ENCODE peak calls at places on chromosomes 5 and 9, in four cellular contexts. T is K562, K is HepG2, C is H1. G is an unnamed sample.

GRCh38 chr5:78677777-78678668 is 29.5 kb upstream of the LHFPL2 start:
- DNase-seq in K (no peak), T (peak), C (no peak), G (peak)

GRCh38 chr5:219492-219891 is 1.4 kb downstream of the SDHA start:
- DNase-seq in C (no peak), T (no peak), K (no peak), G (no peak)

GRCh38 chr9:121773286-121773953 is 122.0 kb downstream of the DAB2IP start:
- DNase-seq in K (no peak), C (no peak), T (no peak), G (no peak)

GRCh38 chr9:33082538-33083326 is 6.3 kb upstream of the SMU1 start:
- DNase-seq in C (no peak), K (no peak), T (no peak), G (no peak)

GRCh38 chr9:126403451-126403850 is 76.8 kb downstream of the MVB12B start:
- DNase-seq in T (no peak), C (no peak), K (no peak), G (no peak)

GRCh38 chr9:130177898-130178805 is 5.9 kb downstream of the NCS1 start:
- DNase-seq in K (no peak), C (no peak), T (no peak), G (no peak)

GRCh38 chr5:37668524-37669047 is 171.3 kb downstream of the GDNF start:
- DNase-seq in K (peak), C (no peak), T (peak), G (peak)

GRCh38 chr5:174571662-174572397 is 152.6 kb upstream of the MSX2 start:
- DNase-seq in K (peak), T (no peak), C (no peak), G (peak)

GRCh38 chr5:39137391-39138181 is 63.4 kb upstream of the RICTOR start:
- DNase-seq in T (peak), K (no peak), C (no peak), G (peak)

GRCh38 chr5:54756796-54757402 is 228.5 kb downstream of the ESM1 start:
- DNase-seq in C (peak), T (no peak), K (no peak), G (no peak)

GRCh38 chr5:54761213-54761701 is 224.1 kb downstream of the ESM1 start:
- DNase-seq in K (no peak), C (no peak), T (no peak), G (peak)

GRCh38 chr5:54758038-54758437 is 227.4 kb downstream of the ESM1 start:
- DNase-seq in C (no peak), T (no peak), K (no peak), G (no peak)

GRCh38 chr5:54757541-54757940 is 227.9 kb downstream of the ESM1 start:
- DNase-seq in T (no peak), C (no peak), K (no peak), G (no peak)

GRCh38 chr5:54760182-54760935 is 225.0 kb downstream of the ESM1 start:
- DNase-seq in C (no peak), T (no peak), K (no peak), G (no peak)
- TF ChIP-seq KDM1A in C (no peak), T (no peak), K (no peak), G (no peak)

GRCh38 chr9:135324329-135324728 is 155.3 kb upstream of the PPP1R26 start:
- DNase-seq in K (no peak), C (no peak), T (no peak), G (no peak)
- TF ChIP-seq KDM1A in K (no peak), C (no peak), T (no peak), G (no peak)

DNA sequence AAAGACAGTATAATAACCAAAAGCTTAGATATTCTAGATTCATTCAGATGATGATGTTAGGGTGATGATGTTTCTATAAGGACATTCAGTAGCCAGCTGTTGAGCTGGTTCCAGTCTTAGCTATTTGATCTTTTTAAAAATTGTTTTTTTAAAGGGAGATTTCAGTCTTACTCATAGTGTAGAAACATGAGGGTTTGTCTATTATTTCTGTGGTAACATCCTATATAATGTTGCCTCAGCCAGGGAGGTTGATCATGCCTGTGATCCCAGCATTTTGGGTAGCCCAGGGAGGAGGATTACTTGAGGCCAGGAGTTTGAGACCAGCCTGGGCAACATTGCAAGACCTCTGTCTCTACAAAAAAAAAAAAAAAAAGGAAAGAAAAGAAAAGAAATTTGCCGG is 167.8 kb downstream of the DOCK2 start:
- DNase-seq in K (no peak), C (no peak), T (no peak), G (no peak)
- TF ChIP-seq KDM1A in K (no peak), C (no peak), T (no peak), G (no peak)

GRCh38 chr9:99416007-99416406 is 193.9 kb downstream of the SEC61B start:
- DNase-seq in C (no peak), K (no peak), T (no peak), G (no peak)
- TF ChIP-seq KDM1A in C (no peak), K (no peak), T (no peak), G (no peak)

GRCh38 chr9:7298123-7298522 is 501.5 kb downstream of the DMAC1 start:
- DNase-seq in C (no peak), K (no peak), T (no peak), G (no peak)
- TF ChIP-seq KDM1A in C (no peak), K (no peak), T (no peak), G (no peak)